ENCODE peak calls at places on chromosomes 2 and 18, in seven cellular contexts. V is PC-3, C is HepG2, N is A549, F is right lobe of liver, U is MM.1S, O is fibroblast of lung. W is an unnamed sample. For H3K4me1, the result is how much of the 10 kb centered on the place peaks cover.

GRCh38 chr2:230416061-230416721 is at the start of gene SP100:
- DNase-seq in U (peak), N (peak), O (peak), F (peak), C (peak), V (peak), W (peak)

GRCh38 chr2:20065885-20066602 is 14.6 kb upstream of the LAPTM4A start:
- DNase-seq in V (peak), U (peak), F (peak), C (peak), N (peak), O (peak), W (no peak)

GRCh38 chr18:3455090-3455640 is 5.2 kb downstream of the TGIF1 start:
- DNase-seq in V (no peak), O (no peak), F (no peak), N (no peak), U (no peak), C (no peak), W (no peak)

GRCh38 chr18:58640428-58640805 is 11.5 kb upstream of the ALPK2 start:
- DNase-seq in U (no peak), O (peak), C (no peak), N (no peak), F (no peak), V (no peak), W (no peak)

GRCh38 chr2:78606895-78607294 is 418.6 kb upstream of the REG3G start:
- DNase-seq in U (no peak), V (no peak), N (no peak), O (no peak), F (no peak), C (no peak), W (no peak)

GRCh38 chr2:35783723-35784122 is 571.9 kb upstream of the CRIM1 start:
- DNase-seq in O (peak), F (no peak), U (no peak), N (no peak), C (peak), V (peak), W (no peak)

GRCh38 chr18:36181386-36181785 is 5.9 kb upstream of the MOCOS start:
- DNase-seq in V (no peak), F (no peak), U (no peak), C (peak), O (no peak), N (no peak), W (no peak)

GRCh38 chr18:23209031-23209430 is 73.7 kb downstream of the CABLES1 start:
- DNase-seq in V (peak), U (no peak), C (peak), F (no peak), O (peak), N (no peak), W (no peak)

GRCh38 chr2:222318712-222319575 is 20.1 kb upstream of the PAX3 start:
- DNase-seq in U (peak), O (peak), C (no peak), N (no peak), V (no peak), F (no peak), W (no peak)

GRCh38 chr2:181223239-181223638 is 233.9 kb upstream of the ITGA4 start:
- DNase-seq in U (peak), N (no peak), C (no peak), V (no peak), O (no peak), F (no peak), W (no peak)

GRCh38 chr2:222935688-222936298 is 75.0 kb downstream of the ACSL3 start:
- DNase-seq in F (no peak), C (no peak), U (no peak), V (no peak), N (no peak), O (no peak), W (no peak)

DNA sequence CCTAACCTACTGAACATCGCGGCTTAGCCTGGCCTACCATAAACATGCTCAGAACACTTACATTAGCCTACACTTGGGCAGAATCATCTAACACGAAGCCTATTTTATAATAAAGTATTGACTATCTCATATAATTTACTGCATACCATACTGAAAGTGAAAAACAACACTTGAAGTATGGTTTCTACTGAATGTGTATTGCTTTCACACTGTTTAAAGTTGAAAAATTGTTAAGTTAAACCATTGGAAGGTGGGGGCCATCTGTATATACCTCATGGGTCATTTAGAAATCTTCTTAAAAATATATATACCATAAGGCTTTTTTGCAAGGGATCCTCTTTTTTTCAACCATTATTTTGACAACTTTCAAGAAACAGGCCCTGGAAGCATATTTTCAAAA is 16.5 kb downstream of the RNF149 start:
- DNase-seq in C (no peak), N (no peak), V (no peak), O (no peak), U (no peak), F (no peak), W (no peak)
- H3K4me1 ChIP-seq in C (under half), N (under half), V (under half), O (under half), U (under half), F (under half), W (under half)

DNA sequence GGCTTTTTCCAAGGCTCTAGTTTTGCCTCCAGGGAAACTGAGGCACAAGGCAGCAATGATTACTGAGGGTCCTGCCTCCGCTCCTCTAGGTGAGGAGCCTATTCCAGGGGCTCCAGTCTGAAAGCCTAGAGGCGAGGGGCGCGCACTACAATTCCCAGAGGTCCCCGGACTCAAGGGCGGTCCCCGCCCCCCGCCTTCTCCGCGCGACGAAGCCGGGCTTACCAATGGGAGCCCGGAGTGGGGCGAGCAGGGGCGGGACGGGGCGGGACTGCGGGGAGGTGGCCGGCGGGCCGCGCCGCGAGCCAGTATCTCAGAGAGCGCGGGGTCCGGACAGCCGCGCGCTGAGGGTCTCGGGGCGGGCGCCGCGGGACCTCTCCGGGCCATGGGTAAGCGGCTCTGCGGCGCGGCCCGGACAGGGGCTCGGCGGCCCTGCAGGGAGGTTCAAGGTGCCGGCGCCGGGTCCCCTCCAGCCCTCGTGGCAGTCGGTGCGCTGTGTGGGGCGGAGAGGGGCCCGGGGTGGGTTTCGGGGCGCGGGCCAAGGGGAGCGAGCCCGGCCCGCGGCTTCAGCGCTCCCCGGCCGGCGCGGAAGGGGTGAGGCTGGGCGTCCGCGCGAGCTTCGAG is at the start of gene ARID5A:
- DNase-seq in F (peak), N (peak), O (peak), C (peak), U (peak), V (peak), W (peak)
- TF ChIP-seq CTCF in F (peak), N (no peak), O (peak), C (no peak), U (peak), V (no peak), W (peak)

DNA sequence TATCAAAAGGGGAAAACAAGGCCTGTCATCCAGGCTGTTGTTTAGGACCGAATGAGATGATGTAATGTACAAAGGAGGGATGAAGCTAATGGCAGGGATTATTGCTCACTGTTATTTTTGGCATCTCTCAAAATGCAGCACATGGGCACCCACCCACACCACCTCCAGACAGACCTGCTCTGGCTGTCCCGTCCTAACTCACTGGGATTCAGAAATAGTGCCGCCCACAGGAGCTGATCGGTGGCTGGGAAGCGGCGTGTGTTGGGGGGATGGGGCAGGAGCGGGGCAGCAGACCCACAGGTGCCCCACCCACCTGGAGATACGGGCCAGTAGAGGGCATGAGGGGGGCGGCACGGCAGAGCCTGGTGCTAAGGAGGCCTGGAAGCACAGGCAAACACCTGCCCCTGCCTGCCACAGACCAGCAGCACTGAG is 52.2 kb downstream of the CRACDL start:
- DNase-seq in C (no peak), F (no peak), U (no peak), V (no peak), N (no peak), O (peak), W (no peak)
- H3K4me1 ChIP-seq in C (under half), F (under half), U (under half), V (under half), N (under half), O (under half), W (under half)

GRCh38 chr18:78736015-78736690 is 243.5 kb upstream of the SALL3 start:
- DNase-seq in O (no peak), C (no peak), V (no peak), U (no peak), F (no peak), N (no peak), W (no peak)
- TF ChIP-seq CTCF in O (no peak), C (no peak), V (no peak), U (no peak), F (no peak), N (no peak), W (no peak)

DNA sequence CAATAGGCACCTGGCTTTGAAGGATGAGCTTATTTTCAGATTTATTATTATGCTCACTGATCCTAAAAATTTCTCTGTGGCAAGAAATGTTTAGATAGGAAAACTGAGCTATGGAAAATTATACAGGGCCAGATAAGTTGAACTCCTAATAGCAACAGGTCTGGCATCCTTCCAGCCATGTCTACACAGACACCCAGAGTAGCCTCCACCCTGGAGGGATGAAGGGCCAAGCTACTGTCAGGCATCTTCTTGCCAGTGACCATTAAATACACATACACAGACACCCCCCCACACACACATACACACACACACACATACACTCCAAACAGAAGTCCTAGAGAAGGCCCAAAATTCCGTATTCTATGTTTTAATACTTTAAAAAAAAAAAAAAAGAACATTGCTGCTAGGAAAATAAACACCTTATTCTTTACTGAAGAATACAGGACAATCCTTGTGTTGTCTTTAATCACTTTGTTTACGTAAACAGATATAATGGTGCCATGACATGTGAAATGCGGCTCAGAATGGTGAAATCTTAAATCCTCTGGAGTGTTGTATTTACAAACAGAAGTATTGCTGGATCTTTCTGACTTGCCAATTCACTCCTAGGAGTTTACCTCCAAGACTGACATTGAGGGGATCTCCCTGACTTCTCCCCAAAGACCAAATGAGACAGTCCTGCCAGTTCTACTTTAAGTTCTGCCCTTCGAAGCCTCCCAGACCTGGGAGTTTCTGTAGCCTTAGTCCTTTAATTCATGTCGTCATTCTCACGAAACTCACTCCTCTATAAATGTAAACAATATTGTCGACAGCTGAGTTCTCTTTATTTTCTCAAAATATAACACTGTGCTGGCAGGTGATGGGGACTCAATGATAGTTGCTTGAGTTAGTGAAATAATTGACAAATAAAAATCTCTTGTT is 163.1 kb downstream of the ANTXR1 start:
- DNase-seq in C (no peak), U (no peak), V (no peak), N (no peak), F (no peak), O (no peak), W (no peak)
- H3K4me1 ChIP-seq in C (half or more), U (under half), V (under half), N (under half), F (under half), O (under half), W (under half)

GRCh38 chr2:38317725-38318124 is 59.3 kb downstream of the ATL2 start:
- DNase-seq in N (no peak), U (no peak), F (no peak), V (no peak), C (no peak), O (no peak), W (no peak)

GRCh38 chr2:38315707-38316333 is 61.3 kb downstream of the ATL2 start:
- DNase-seq in F (no peak), C (peak), V (peak), O (peak), U (peak), N (peak), W (no peak)
- TF ChIP-seq CTCF in F (peak), C (peak), V (peak), O (peak), U (peak), N (peak), W (peak)

GRCh38 chr2:44676379-44676778 is 265.1 kb upstream of the SIX3 start:
- DNase-seq in C (no peak), N (no peak), U (no peak), O (no peak), V (no peak), F (no peak), W (no peak)
- H3K4me1 ChIP-seq in C (under half), N (under half), U (under half), O (under half), V (under half), F (under half), W (under half)

W was measured in left lung.